ENCODE peak calls at places on chromosomes 4 and X, in six cellular contexts. B, T, F, M, J and S are unnamed samples.

GRCh38 chr4:54473077-54473545 is 184.6 kb upstream of the KIT start:
- DNase-seq in J (peak), F (peak), M (no peak), B (no peak), T (no peak), S (no peak)

GRCh38 chr4:52173470-52174055 is 122.5 kb downstream of the SPATA18 start:
- DNase-seq in J (no peak), T (no peak), F (no peak), M (peak), B (peak), S (no peak)

GRCh38 chrX:33204889-33205288 is 6.5 kb downstream of the DMD start:
- DNase-seq in M (peak), B (peak), T (no peak), J (peak), F (no peak), S (no peak)

GRCh38 chr4:77146426-77147399 is 10.3 kb upstream of the CCNG2 start:
- DNase-seq in M (no peak), B (no peak), F (no peak), T (no peak), J (peak), S (no peak)

GRCh38 chr4:58064618-58065017 is 954.4 kb upstream of the IGFBP7 start:
- DNase-seq in T (no peak), B (no peak), F (no peak), M (no peak), J (peak), S (no peak)

GRCh38 chr4:2461246-2461960 is 7.5 kb upstream of the RNF4 start:
- DNase-seq in T (no peak), F (no peak), M (no peak), B (no peak), J (no peak), S (no peak)

GRCh38 chr4:149552601-149553000 is 263.0 kb downstream of the IQCM start:
- DNase-seq in M (no peak), T (no peak), F (no peak), B (no peak), J (no peak), S (no peak)

GRCh38 chr4:101142259-101142658 is 205.1 kb downstream of the PPP3CA start:
- DNase-seq in T (no peak), F (no peak), J (no peak), B (no peak), M (no peak), S (no peak)

GRCh38 chr4:127995776-127996175 is 30.6 kb downstream of the ABHD18 start:
- DNase-seq in J (no peak), B (no peak), M (no peak), T (no peak), F (no peak), S (no peak)

GRCh38 chrX:42466706-42467105 is 311.3 kb downstream of the PPP1R2C start:
- DNase-seq in M (no peak), T (no peak), J (no peak), B (no peak), F (no peak), S (no peak)

GRCh38 chrX:39133971-39134370 is 332.7 kb downstream of the MID1IP1 start:
- DNase-seq in B (no peak), T (no peak), F (peak), J (peak), M (no peak), S (no peak)

GRCh38 chrX:78042601-78043000 is 61.4 kb upstream of the PGK1 start:
- DNase-seq in B (no peak), J (no peak), M (no peak), T (no peak), F (no peak), S (no peak)

GRCh38 chr4:102439835-102440234 is 61.3 kb upstream of the NFKB1 start:
- DNase-seq in M (no peak), J (peak), F (no peak), B (no peak), T (no peak), S (no peak)

GRCh38 chrX:97252111-97252510 is 368.4 kb downstream of the RPA4 start:
- DNase-seq in B (no peak), J (no peak), F (no peak), T (no peak), M (no peak), S (no peak)

GRCh38 chr4:157080605-157081004 is 4.7 kb downstream of the GLRB start:
- DNase-seq in F (no peak), J (no peak), M (no peak), B (no peak), T (no peak), S (no peak)

GRCh38 chr4:2082118-2082517 is 23.0 kb downstream of the NAT8L start:
- DNase-seq in M (no peak), B (no peak), F (peak), T (peak), J (no peak), S (no peak)

GRCh38 chrX:153960077-153960476 is 11.5 kb downstream of the HCFC1 start:
- DNase-seq in T (no peak), M (peak), J (no peak), B (no peak), F (no peak), S (no peak)

GRCh38 chr4:40038972-40039371 is 17.7 kb upstream of the N4BP2 start:
- DNase-seq in T (no peak), M (no peak), F (no peak), B (no peak), J (no peak), S (no peak)

GRCh38 chr4:11446156-11446811 is 17.6 kb upstream of the HS3ST1 start:
- DNase-seq in M (no peak), T (no peak), J (peak), B (no peak), F (no peak), S (no peak)

DNA sequence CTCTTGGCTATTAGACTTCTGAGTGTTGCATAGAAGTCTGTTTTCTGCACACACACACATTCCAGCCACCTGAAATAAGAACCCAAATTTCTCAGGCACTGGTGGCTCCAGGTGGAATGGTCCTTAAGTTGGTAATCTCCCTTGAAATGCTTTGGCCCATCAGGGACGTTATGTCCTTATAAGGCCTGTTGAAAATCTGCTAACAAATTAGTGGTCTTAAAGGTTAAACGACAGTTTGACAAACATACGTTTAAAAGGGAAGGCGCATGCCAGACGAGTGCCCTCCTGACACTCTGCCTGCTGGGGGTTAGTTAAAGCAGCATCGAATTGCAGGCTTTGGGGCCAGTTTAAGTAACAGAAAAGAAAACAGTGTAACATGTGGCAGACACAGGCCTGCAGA is 125.0 kb downstream of the TBX22 start:
- DNase-seq in M (no peak), F (no peak), B (no peak), J (no peak), T (no peak), S (no peak)
- H3K27ac ChIP-seq in M (no peak), F (no peak), B (no peak), J (no peak), T (no peak), S (no peak)

DNA sequence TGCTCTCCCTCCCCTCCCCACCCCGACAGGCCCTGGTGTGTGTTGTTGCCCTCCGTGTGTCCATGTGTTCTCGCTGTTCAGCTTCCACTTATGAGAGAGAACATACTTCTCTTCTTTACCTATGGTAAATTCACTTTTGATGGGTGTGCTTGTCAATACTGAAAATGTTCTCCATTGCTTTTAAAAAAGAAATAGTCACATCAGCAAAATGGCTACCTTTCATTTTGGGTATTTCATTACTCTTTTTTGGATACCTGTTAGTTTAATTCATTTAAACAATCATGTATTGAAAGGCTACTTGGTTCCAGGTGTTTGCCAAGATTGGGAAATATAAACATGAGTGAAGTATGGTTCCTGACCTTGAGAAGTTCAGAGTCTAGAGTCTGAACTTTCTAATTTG is 107.4 kb upstream of the PITX2 start:
- DNase-seq in F (no peak), B (no peak), J (no peak), T (no peak), M (no peak), S (no peak)
- H3K27ac ChIP-seq in F (no peak), B (no peak), J (no peak), T (no peak), M (no peak), S (no peak)

GRCh38 chr4:167234388-167234881 is at the start of gene SPOCK3:
- DNase-seq in T (peak), M (peak), J (peak), F (peak), B (peak), S (peak)

GRCh38 chr4:167232805-167233522 is 1.3 kb downstream of the SPOCK3 start:
- DNase-seq in F (no peak), T (no peak), J (no peak), B (no peak), M (no peak), S (no peak)

GRCh38 chr4:167238226-167238625 is 3.9 kb upstream of the SPOCK3 start:
- DNase-seq in F (no peak), T (no peak), J (no peak), M (no peak), B (no peak), S (no peak)

GRCh38 chr4:167230744-167231143 is 3.5 kb downstream of the SPOCK3 start:
- DNase-seq in J (no peak), F (no peak), B (no peak), T (no peak), M (no peak), S (no peak)

GRCh38 chr4:167233523-167234387 is 539 bp downstream of the SPOCK3 start:
- DNase-seq in F (no peak), T (no peak), J (peak), B (no peak), M (no peak), S (peak)
- H3K27ac ChIP-seq in F (no peak), T (no peak), J (no peak), B (no peak), M (no peak), S (peak)

GRCh38 chr4:189002475-189002874 is 863.2 kb downstream of the TRIML1 start:
- DNase-seq in B (no peak), M (no peak), F (no peak), J (no peak), T (no peak), S (no peak)

GRCh38 chr4:189001971-189002450 is 862.8 kb downstream of the TRIML1 start:
- DNase-seq in B (no peak), F (no peak), M (no peak), J (no peak), T (no peak), S (no peak)

DNA sequence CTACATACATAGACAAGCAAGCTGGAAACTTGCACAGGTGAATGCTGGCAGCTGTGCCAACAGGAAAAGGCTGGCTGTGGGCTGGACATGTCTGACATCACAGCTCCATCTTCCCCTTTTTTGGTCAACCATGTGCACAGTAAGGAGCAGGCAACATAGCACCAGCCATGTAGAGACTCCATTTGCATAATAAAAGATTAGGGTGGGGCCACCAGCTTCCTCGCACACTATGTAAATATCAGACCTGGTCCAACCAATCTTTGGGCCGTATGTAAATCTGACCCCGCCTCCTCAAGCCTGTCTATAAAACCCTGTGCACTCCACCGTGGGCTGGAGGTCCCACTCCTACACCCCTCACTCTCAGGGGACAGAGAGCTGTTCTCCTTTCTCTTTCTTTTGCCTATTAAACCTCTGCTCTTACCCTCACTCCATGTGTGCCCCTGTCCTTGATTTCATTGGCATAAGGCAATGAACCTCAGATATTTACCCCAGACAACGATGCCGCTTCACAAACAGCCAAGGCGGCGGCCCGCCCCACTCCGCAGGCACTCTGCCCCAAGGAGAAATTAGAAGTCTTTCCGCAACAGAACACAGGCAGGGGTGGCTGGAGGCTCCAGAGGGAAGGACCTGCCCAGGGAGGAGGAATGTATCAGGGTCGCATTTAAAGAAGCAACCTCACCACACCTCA is 862.2 kb downstream of the TRIML1 start:
- DNase-seq in J (no peak), M (no peak), T (no peak), F (no peak), B (no peak), S (no peak)
- H3K27ac ChIP-seq in J (no peak), M (no peak), T (no peak), F (no peak), B (no peak), S (no peak)

GRCh38 chr4:173038192-173038896 is 130.3 kb upstream of the GALNT7 start:
- DNase-seq in M (no peak), F (no peak), B (no peak), J (no peak), T (no peak), S (no peak)
- H3K27ac ChIP-seq in M (no peak), F (peak), B (no peak), J (peak), T (no peak), S (no peak)

GRCh38 chr4:184824776-184825393 is 883 bp downstream of the ACSL1 start:
- DNase-seq in M (no peak), B (no peak), T (no peak), F (peak), J (no peak), S (no peak)
- H3K27ac ChIP-seq in M (peak), B (peak), T (no peak), F (peak), J (peak), S (peak)

GRCh38 chr4:168886361-168886760 is 123.7 kb downstream of the CBR4 start:
- DNase-seq in B (no peak), F (no peak), T (no peak), M (no peak), J (no peak), S (no peak)
- H3K27ac ChIP-seq in B (no peak), F (no peak), T (no peak), M (peak), J (no peak), S (no peak)